ENCODE peak calls at places on chromosomes 4 and X, in seven cellular contexts. I is Peyer's patch; C is CD8-positive, alpha-beta memory T cell; T is esophagus squamous epithelium; A is spleen; B is right atrium auricular region; L is psoas muscle. K is an unnamed sample.

GRCh38 chr4:172188248-172188976 is 375.2 kb downstream of the GALNTL6 start:
- DNase-seq in T (no peak), I (no peak), A (no peak), B (no peak), C (no peak), L (no peak), K (no peak)

GRCh38 chrX:150316564-150316963 is 46.6 kb upstream of the MAMLD1 start:
- DNase-seq in B (peak; percentile 52), I (no peak), L (no peak), C (no peak), T (no peak), A (no peak), K (no peak)

GRCh38 chr4:61437923-61438322 is 237.8 kb downstream of the ADGRL3 start:
- DNase-seq in A (no peak), B (no peak), T (no peak), I (no peak), L (no peak), C (no peak), K (no peak)

GRCh38 chrX:74925210-74926088 is at the start of gene NEXMIF:
- DNase-seq in C (no peak), I (peak; percentile 17), L (no peak), A (peak; percentile 79), B (no peak), T (no peak), K (peak; percentile 1)

GRCh38 chr4:172357006-172357405 is 543.8 kb downstream of the GALNTL6 start:
- DNase-seq in B (no peak), I (no peak), T (no peak), L (no peak), C (no peak), A (no peak), K (no peak)

GRCh38 chr4:177220376-177220775 is 89.3 kb upstream of the NEIL3 start:
- DNase-seq in I (no peak), T (no peak), B (no peak), A (no peak), L (no peak), C (no peak), K (no peak)

GRCh38 chr4:176271749-176272148 is 2.7 kb upstream of the ASB5 start:
- DNase-seq in T (no peak), I (no peak), L (no peak), C (no peak), A (no peak), B (no peak), K (no peak)

GRCh38 chr4:60605651-60606354 is 594.3 kb upstream of the ADGRL3 start:
- DNase-seq in C (no peak), T (no peak), B (no peak), L (no peak), A (no peak), I (no peak), K (no peak)

GRCh38 chr4:186227744-186228513 is 622 bp downstream of the KLKB1 start:
- DNase-seq in B (no peak), A (no peak), I (no peak), C (no peak), L (no peak), T (no peak), K (no peak)

GRCh38 chrX:55206152-55206941 is 13.8 kb upstream of the PAGE5 start:
- DNase-seq in L (no peak), A (no peak), C (no peak), B (no peak), T (no peak), I (no peak), K (no peak)

DNA sequence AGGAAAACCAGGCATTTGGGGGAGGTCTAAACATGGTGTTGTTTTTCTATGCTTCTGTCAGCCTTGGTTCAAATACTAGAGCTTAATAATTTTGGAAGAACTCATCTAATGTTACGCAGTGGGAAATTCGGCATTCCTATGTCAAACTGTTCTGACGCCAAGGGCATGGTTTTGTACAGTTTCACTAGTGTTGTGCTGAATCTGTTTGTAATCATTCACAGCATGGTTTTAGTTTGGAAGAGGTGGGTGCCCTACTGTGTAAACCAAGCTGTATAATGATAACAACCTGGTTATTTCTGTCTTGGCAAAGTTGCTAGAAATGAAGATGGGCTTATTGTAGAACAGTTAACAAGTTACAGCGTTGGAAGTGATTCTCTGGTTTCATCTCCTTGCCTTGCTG is 5.2 kb downstream of the DDX3X start:
- DNase-seq in B (no peak), L (no peak), A (no peak), C (no peak), I (no peak), T (no peak), K (no peak)
- H3K4me3 ChIP-seq in B (no peak overlapping the region), L (peak overlapping the region; percentile 99), A (peak overlapping the region; percentile 10), C (peak overlapping the region; percentile 17), I (no peak overlapping the region), T (peak overlapping the region; percentile 35), K (no peak overlapping the region)

GRCh38 chr4:113806850-113807249 is 45.3 kb upstream of the CAMK2D start:
- DNase-seq in T (no peak), B (no peak), A (no peak), I (no peak), C (no peak), L (no peak), K (no peak)

GRCh38 chr4:113810906-113811305 is 49.4 kb upstream of the CAMK2D start:
- DNase-seq in B (no peak), L (no peak), I (no peak), C (no peak), A (no peak), T (no peak), K (no peak)

GRCh38 chr4:113811329-113811728 is 49.8 kb upstream of the CAMK2D start:
- DNase-seq in C (no peak), I (no peak), T (no peak), L (no peak), A (no peak), B (no peak), K (no peak)

DNA sequence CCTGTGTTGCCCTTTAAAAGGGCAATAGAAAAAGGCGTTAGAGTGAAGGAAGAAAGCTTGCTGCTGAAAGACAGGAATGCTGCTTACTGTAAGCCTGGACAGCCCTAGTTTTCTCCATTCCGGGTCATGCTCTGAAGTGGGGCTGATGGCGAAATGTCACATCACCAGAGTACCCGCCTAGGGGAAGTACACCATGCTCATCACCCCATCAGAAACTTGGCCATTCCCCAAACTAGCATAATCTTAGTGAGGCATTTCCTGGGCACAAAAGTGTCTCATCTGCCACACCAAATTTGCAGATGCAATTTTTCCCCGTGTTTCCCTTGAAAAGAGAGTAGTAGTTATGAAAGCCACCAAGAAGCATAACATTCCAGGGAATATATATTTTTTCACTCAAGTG is 47.8 kb upstream of the CAMK2D start:
- DNase-seq in C (no peak), T (no peak), L (peak; percentile 11), A (no peak), B (peak; percentile 66), I (no peak), K (no peak)
- H3K4me3 ChIP-seq in C (no peak overlapping the region), T (no peak overlapping the region), L (no peak overlapping the region), A (no peak overlapping the region), B (no peak overlapping the region), I (no peak overlapping the region), K (no peak overlapping the region)

GRCh38 chr4:147635348-147635747 is 18.2 kb downstream of the TMEM184C start:
- DNase-seq in C (no peak), I (no peak), A (no peak), T (no peak), L (no peak), B (no peak), K (no peak)
- H3K4me3 ChIP-seq in C (no peak overlapping the region), I (no peak overlapping the region), A (no peak overlapping the region), T (no peak overlapping the region), L (no peak overlapping the region), B (no peak overlapping the region), K (no peak overlapping the region)

GRCh38 chr4:42642136-42642797 is 14.6 kb downstream of the ATP8A1 start:
- DNase-seq in B (no peak), A (no peak), C (no peak), L (no peak), T (no peak), I (no peak), K (no peak)
- H3K4me3 ChIP-seq in B (no peak overlapping the region), A (no peak overlapping the region), C (no peak overlapping the region), L (no peak overlapping the region), T (no peak overlapping the region), I (no peak overlapping the region), K (no peak overlapping the region)

GRCh38 chr4:112361181-112361791 is 64.1 kb downstream of the ALPK1 start:
- DNase-seq in A (no peak), C (no peak), I (no peak), B (no peak), T (no peak), L (no peak), K (peak; percentile 67)
- H3K4me3 ChIP-seq in A (no peak overlapping the region), C (no peak overlapping the region), I (no peak overlapping the region), B (no peak overlapping the region), T (no peak overlapping the region), L (no peak overlapping the region), K (no peak overlapping the region)

GRCh38 chrX:19807414-19807813 is 80.0 kb downstream of the SH3KBP1 start:
- DNase-seq in B (no peak), C (no peak), A (no peak), L (no peak), I (no peak), T (no peak), K (no peak)
- H3K4me3 ChIP-seq in B (no peak overlapping the region), C (no peak overlapping the region), A (no peak overlapping the region), L (no peak overlapping the region), I (no peak overlapping the region), T (no peak overlapping the region), K (no peak overlapping the region)

DNA sequence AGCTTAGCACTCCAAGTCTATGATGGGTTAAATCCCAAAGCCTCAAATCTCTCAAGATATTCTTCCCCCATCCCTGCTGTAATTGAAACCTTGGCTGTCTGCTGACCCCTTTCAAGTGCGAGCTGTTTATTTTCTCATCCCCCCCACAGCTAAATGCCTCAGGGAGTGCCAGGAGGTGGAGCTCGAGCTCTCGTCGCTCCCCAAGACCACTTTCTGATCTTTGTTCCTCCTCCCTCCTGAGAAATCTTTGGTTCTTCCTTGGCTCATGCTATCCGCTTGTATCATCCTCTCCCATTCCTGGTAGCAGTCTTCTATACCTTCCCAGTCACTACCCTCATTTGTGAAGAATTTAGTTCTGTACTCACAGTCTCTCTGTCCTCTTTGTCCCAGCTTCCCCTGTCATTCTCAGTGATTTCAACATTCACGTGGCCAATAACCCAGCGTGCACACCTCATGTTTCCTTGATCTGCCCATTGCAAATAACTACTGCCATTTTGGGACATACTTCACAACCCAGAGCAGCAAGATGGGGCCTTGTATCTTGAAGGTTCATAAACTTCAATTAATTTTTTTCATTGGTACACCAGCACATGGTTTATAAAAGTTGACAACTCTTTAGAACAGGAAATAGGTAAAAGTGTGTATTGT is 9.2 kb upstream of the SLC25A43 start:
- DNase-seq in I (no peak), B (no peak), T (no peak), C (no peak), A (no peak), L (no peak), K (no peak)
- H3K4me3 ChIP-seq in I (no peak overlapping the region), B (no peak overlapping the region), T (no peak overlapping the region), C (no peak overlapping the region), A (no peak overlapping the region), L (no peak overlapping the region), K (no peak overlapping the region)

GRCh38 chr4:17619416-17620105 is 5.1 kb downstream of the MED28 start:
- DNase-seq in C (no peak), I (no peak), T (no peak), B (no peak), A (no peak), L (peak; percentile 44), K (no peak)
- H3K4me3 ChIP-seq in C (no peak overlapping the region), I (no peak overlapping the region), T (no peak overlapping the region), B (no peak overlapping the region), A (no peak overlapping the region), L (peak overlapping the region; percentile 48), K (no peak overlapping the region)

K was measured in iPS DF 6.9.